ENCODE peak calls at places on chromosome 1, in four cellular contexts. One of them, this sample, is unnamed.

GRCh38 chr1:155226188-155226909 is 17.9 kb downstream of the MTX1 start:
- DNase-seq in HepG2: peak; percentile 60
- DNase-seq in SK-N-SH: peak; percentile 60
- DNase-seq in K562: peak; percentile 69
- DNase-seq in this sample: peak; percentile 71

GRCh38 chr1:24416666-24417391 is 1.2 kb downstream of the NIPAL3 start:
- DNase-seq in HepG2: peak; percentile 48
- DNase-seq in SK-N-SH: no peak
- DNase-seq in K562: peak; percentile 57
- DNase-seq in this sample: no peak

GRCh38 chr1:17405898-17406759 is 33.3 kb downstream of the RCC2 start:
- DNase-seq in HepG2: peak; percentile 71
- DNase-seq in SK-N-SH: peak; percentile 90
- DNase-seq in K562: peak; percentile 81
- DNase-seq in this sample: peak; percentile 22

GRCh38 chr1:171160181-171160580 is 24.9 kb upstream of the FMO2 start:
- DNase-seq in HepG2: peak; percentile 36
- DNase-seq in SK-N-SH: no peak
- DNase-seq in K562: no peak
- DNase-seq in this sample: no peak

GRCh38 chr1:234893725-234894630 is 234.7 kb downstream of the TOMM20 start:
- DNase-seq in HepG2: peak; percentile 20
- DNase-seq in SK-N-SH: no peak
- DNase-seq in K562: peak; percentile 75
- DNase-seq in this sample: no peak

GRCh38 chr1:100284591-100284990 is 18.6 kb downstream of the RTCA start:
- DNase-seq in HepG2: no peak
- DNase-seq in SK-N-SH: no peak
- DNase-seq in K562: no peak
- DNase-seq in this sample: no peak

GRCh38 chr1:6108937-6109636 is 63.4 kb downstream of the KCNAB2 start:
- DNase-seq in HepG2: peak; percentile 20
- DNase-seq in SK-N-SH: peak; percentile 83
- DNase-seq in K562: no peak
- DNase-seq in this sample: peak; percentile 35

GRCh38 chr1:16109571-16109970 is 36.1 kb upstream of the FAM131C start:
- DNase-seq in HepG2: no peak
- DNase-seq in SK-N-SH: no peak
- DNase-seq in K562: no peak
- DNase-seq in this sample: no peak

GRCh38 chr1:184685116-184685515 is 69.5 kb downstream of the EDEM3 start:
- DNase-seq in HepG2: no peak
- DNase-seq in SK-N-SH: no peak
- DNase-seq in K562: no peak
- DNase-seq in this sample: no peak

GRCh38 chr1:29640428-29640785 is 404.1 kb downstream of the PTPRU start:
- DNase-seq in HepG2: no peak
- DNase-seq in SK-N-SH: no peak
- DNase-seq in K562: no peak
- DNase-seq in this sample: no peak

GRCh38 chr1:179031855-179032513 is 6.3 kb downstream of the FAM20B start:
- DNase-seq in HepG2: no peak
- DNase-seq in SK-N-SH: no peak
- DNase-seq in K562: no peak
- DNase-seq in this sample: no peak

GRCh38 chr1:218347316-218347712 is 2.2 kb downstream of the TGFB2 start:
- DNase-seq in HepG2: no peak
- DNase-seq in SK-N-SH: no peak
- DNase-seq in K562: no peak
- DNase-seq in this sample: no peak

GRCh38 chr1:21590116-21590905 is 78.8 kb downstream of the RAP1GAP start:
- DNase-seq in HepG2: no peak
- DNase-seq in SK-N-SH: peak; percentile 84
- DNase-seq in K562: no peak
- DNase-seq in this sample: no peak

GRCh38 chr1:195294911-195295310 is 1313.3 kb downstream of the KCNT2 start:
- DNase-seq in HepG2: no peak
- DNase-seq in SK-N-SH: no peak
- DNase-seq in K562: no peak
- DNase-seq in this sample: no peak

GRCh38 chr1:42845866-42846256 is 552 bp upstream of the ZNF691 start:
- DNase-seq in HepG2: no peak
- DNase-seq in SK-N-SH: peak; percentile 36
- DNase-seq in K562: no peak
- DNase-seq in this sample: no peak

GRCh38 chr1:52157582-52157981 is 15.7 kb downstream of the ZFYVE9 start:
- DNase-seq in HepG2: no peak
- DNase-seq in SK-N-SH: no peak
- DNase-seq in K562: no peak
- DNase-seq in this sample: no peak

GRCh38 chr1:19809044-19809750 is 5.9 kb downstream of the RNF186 start:
- DNase-seq in HepG2: no peak
- DNase-seq in SK-N-SH: no peak
- DNase-seq in K562: no peak
- DNase-seq in this sample: no peak

GRCh38 chr1:43318831-43319230 is 18.0 kb downstream of the TIE1 start:
- DNase-seq in HepG2: no peak
- DNase-seq in SK-N-SH: no peak
- DNase-seq in K562: no peak
- DNase-seq in this sample: no peak

GRCh38 chr1:30492451-30492850 is 230.9 kb downstream of the MATN1 start:
- DNase-seq in HepG2: no peak
- DNase-seq in SK-N-SH: no peak
- DNase-seq in K562: no peak
- DNase-seq in this sample: no peak

GRCh38 chr1:168227620-168228019 is 1.8 kb downstream of the SFT2D2 start:
- DNase-seq in HepG2: no peak
- DNase-seq in SK-N-SH: no peak
- DNase-seq in K562: no peak
- DNase-seq in this sample: no peak

GRCh38 chr1:85550784-85551516 is 29.6 kb upstream of the CCN1 start:
- DNase-seq in HepG2: no peak
- DNase-seq in SK-N-SH: no peak
- DNase-seq in K562: no peak
- DNase-seq in this sample: no peak

GRCh38 chr1:3696689-3697088 is 44.4 kb downstream of the TP73 start:
- DNase-seq in HepG2: no peak
- DNase-seq in SK-N-SH: no peak
- DNase-seq in K562: no peak
- DNase-seq in this sample: no peak

GRCh38 chr1:24191860-24192259 is 4.8 kb upstream of the IFNLR1 start:
- DNase-seq in HepG2: no peak
- DNase-seq in SK-N-SH: no peak
- DNase-seq in K562: no peak
- DNase-seq in this sample: no peak

GRCh38 chr1:5836776-5837440 is 155.3 kb downstream of the NPHP4 start:
- DNase-seq in HepG2: no peak
- DNase-seq in SK-N-SH: no peak
- DNase-seq in K562: no peak
- DNase-seq in this sample: no peak

GRCh38 chr1:26787381-26787705 is 407 bp upstream of the PIGV start:
- DNase-seq in HepG2: no peak
- DNase-seq in SK-N-SH: no peak
- DNase-seq in K562: peak; percentile 54
- DNase-seq in this sample: no peak

GRCh38 chr1:15568387-15569073 is 16.3 kb downstream of the AGMAT start:
- DNase-seq in HepG2: no peak
- DNase-seq in SK-N-SH: no peak
- DNase-seq in K562: no peak
- DNase-seq in this sample: no peak

GRCh38 chr1:31300193-31300592 is 3.4 kb downstream of the ZCCHC17 start:
- DNase-seq in HepG2: no peak
- DNase-seq in SK-N-SH: no peak
- DNase-seq in K562: no peak
- DNase-seq in this sample: no peak

GRCh38 chr1:85654066-85654782 is 54.0 kb downstream of the ZNHIT6 start:
- DNase-seq in HepG2: peak; percentile 1
- DNase-seq in SK-N-SH: no peak
- DNase-seq in K562: no peak
- DNase-seq in this sample: peak; percentile 6

GRCh38 chr1:80633947-80634710 is 1166.6 kb upstream of the ADGRL2 start:
- DNase-seq in HepG2: no peak
- DNase-seq in SK-N-SH: no peak
- DNase-seq in K562: no peak
- DNase-seq in this sample: no peak

GRCh38 chr1:47555841-47556616 is 118.2 kb downstream of the FOXD2 start:
- DNase-seq in HepG2: no peak
- DNase-seq in SK-N-SH: no peak
- DNase-seq in K562: no peak
- DNase-seq in this sample: no peak

GRCh38 chr1:47558601-47559593 is 121.1 kb downstream of the FOXD2 start:
- DNase-seq in HepG2: peak; percentile 17
- DNase-seq in SK-N-SH: no peak
- DNase-seq in K562: no peak
- DNase-seq in this sample: no peak

GRCh38 chr1:47554901-47555300 is 117.1 kb downstream of the FOXD2 start:
- DNase-seq in HepG2: no peak
- DNase-seq in SK-N-SH: no peak
- DNase-seq in K562: no peak
- DNase-seq in this sample: no peak

GRCh38 chr1:47555307-47555706 is 117.5 kb downstream of the FOXD2 start:
- DNase-seq in HepG2: no peak
- DNase-seq in SK-N-SH: no peak
- DNase-seq in K562: no peak
- DNase-seq in this sample: peak; percentile 39

GRCh38 chr1:47557086-47557866 is 119.4 kb downstream of the FOXD2 start:
- DNase-seq in HepG2: no peak
- DNase-seq in SK-N-SH: no peak
- DNase-seq in K562: no peak
- DNase-seq in this sample: no peak
- TF ChIP-seq ZBTB33 in HepG2: no peak
- TF ChIP-seq ZBTB33 in SK-N-SH: no peak
- TF ChIP-seq ZBTB33 in K562: no peak
- TF ChIP-seq ZBTB33 in this sample: no peak

GRCh38 chr1:7727816-7728477 is 43.1 kb upstream of the VAMP3 start:
- DNase-seq in HepG2: no peak
- DNase-seq in SK-N-SH: peak; percentile 36
- DNase-seq in K562: no peak
- DNase-seq in this sample: no peak
- H2AFZ ChIP-seq in HepG2: no peak overlapping the region
- H2AFZ ChIP-seq in SK-N-SH: no peak overlapping the region
- H2AFZ ChIP-seq in K562: no peak overlapping the region
- H2AFZ ChIP-seq in this sample: no peak overlapping the region

DNA sequence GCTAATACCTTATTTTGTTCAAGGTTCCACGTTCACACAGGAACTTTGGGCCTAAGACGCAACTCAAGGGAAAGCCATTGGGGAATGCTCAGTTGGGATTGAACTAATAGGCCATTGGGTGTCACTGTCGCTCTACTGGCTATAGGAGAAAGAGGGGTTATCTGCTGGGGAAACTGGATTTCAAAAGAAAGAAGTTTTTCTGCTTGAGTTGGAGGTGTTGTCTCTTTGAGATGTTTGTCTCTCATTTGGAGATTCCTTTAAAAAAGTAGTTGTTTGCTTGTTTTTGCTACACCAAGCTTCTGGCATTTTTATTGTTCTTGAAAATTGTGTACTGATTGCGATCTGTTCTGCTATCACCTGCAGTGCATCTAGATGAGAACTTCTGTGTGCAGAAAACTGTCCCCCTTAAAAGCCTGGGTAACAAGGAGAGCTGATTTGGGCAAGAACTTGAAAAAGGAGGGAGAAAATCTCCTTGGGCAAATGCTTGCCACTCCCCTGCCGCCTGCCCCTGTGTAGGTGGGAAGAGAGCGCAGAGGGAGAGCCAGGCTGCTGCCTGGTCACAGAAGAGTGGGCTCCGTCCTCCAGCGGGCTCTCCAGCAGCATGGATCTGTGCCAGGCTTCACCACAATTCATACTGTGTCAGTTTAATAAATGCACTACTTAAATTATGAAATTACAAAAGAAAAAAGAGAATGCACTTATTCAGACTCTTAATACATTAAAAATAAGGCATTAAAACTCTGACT is 39.9 kb downstream of the PEX14 start:
- DNase-seq in HepG2: peak; percentile 47
- DNase-seq in SK-N-SH: peak; percentile 66
- DNase-seq in K562: peak; percentile 45
- DNase-seq in this sample: peak; percentile 29
- TF ChIP-seq CTCF in HepG2: peak; percentile 83
- TF ChIP-seq CTCF in SK-N-SH: peak; percentile 80
- TF ChIP-seq CTCF in K562: peak; percentile 84
- TF ChIP-seq CTCF in this sample: peak; percentile 49

GRCh38 chr1:240020871-240021270 is 70.8 kb upstream of the FMN2 start:
- DNase-seq in HepG2: no peak
- DNase-seq in SK-N-SH: no peak
- DNase-seq in K562: no peak
- DNase-seq in this sample: no peak

GRCh38 chr1:240021709-240022108 is 70.0 kb upstream of the FMN2 start:
- DNase-seq in HepG2: no peak
- DNase-seq in SK-N-SH: no peak
- DNase-seq in K562: no peak
- DNase-seq in this sample: no peak

GRCh38 chr1:240014051-240014450 is 77.6 kb upstream of the FMN2 start:
- DNase-seq in HepG2: no peak
- DNase-seq in SK-N-SH: peak; percentile 45
- DNase-seq in K562: no peak
- DNase-seq in this sample: no peak

GRCh38 chr1:240018617-240019016 is 73.1 kb upstream of the FMN2 start:
- DNase-seq in HepG2: no peak
- DNase-seq in SK-N-SH: no peak
- DNase-seq in K562: no peak
- DNase-seq in this sample: no peak

GRCh38 chr1:240019524-240019923 is 72.2 kb upstream of the FMN2 start:
- DNase-seq in HepG2: no peak
- DNase-seq in SK-N-SH: no peak
- DNase-seq in K562: no peak
- DNase-seq in this sample: no peak
- TF ChIP-seq ZBTB33 in HepG2: no peak
- TF ChIP-seq ZBTB33 in SK-N-SH: no peak
- TF ChIP-seq ZBTB33 in K562: no peak
- TF ChIP-seq ZBTB33 in this sample: no peak

DNA sequence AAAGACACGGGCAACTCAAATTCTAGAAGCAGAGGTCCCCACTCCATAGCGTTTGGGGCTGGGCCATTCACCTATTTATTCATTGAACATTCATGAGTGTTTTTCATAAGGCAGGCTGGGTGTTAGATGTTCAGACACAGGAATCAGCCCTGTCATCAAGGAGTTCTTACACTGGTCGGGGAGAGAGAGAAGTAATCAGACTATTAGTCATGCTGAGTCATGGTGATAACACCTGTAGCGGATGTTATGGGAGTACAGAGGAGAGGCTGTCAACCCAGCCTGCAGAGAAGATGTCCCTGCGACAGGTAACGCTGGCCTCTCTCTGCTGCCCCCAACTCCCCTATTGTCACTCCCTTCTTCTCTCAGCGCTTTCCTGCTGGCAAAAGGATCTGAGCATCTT is 17.2 kb downstream of the LY9 start:
- DNase-seq in HepG2: peak; percentile 26
- DNase-seq in SK-N-SH: no peak
- DNase-seq in K562: peak; percentile 36
- DNase-seq in this sample: peak; percentile 69
- H2AFZ ChIP-seq in HepG2: no peak overlapping the region
- H2AFZ ChIP-seq in SK-N-SH: no peak overlapping the region
- H2AFZ ChIP-seq in K562: no peak overlapping the region
- H2AFZ ChIP-seq in this sample: peak overlapping the region; percentile 83

GRCh38 chr1:64251971-64252370 is 48.5 kb downstream of the UBE2U start:
- DNase-seq in HepG2: no peak
- DNase-seq in SK-N-SH: no peak
- DNase-seq in K562: no peak
- DNase-seq in this sample: no peak
- TF ChIP-seq CTCF in HepG2: no peak
- TF ChIP-seq CTCF in SK-N-SH: no peak
- TF ChIP-seq CTCF in K562: peak; percentile 22
- TF ChIP-seq CTCF in this sample: no peak

This sample was measured in HCT116.